ENCODE peak calls at places on chromosomes 1 and 21, in six cellular contexts. S is tibial nerve, A is thoracic aorta, U is AG09309, T is cardiac fibroblast, N is endothelial cell. X is an unnamed sample.

GRCh38 chr1:22652881-22653316 is at the start of gene C1QB:
- DNase-seq in S (peak; percentile 61), A (no peak), U (no peak), T (no peak), N (no peak), X (no peak)

GRCh38 chr1:61253059-61253735 is 170.8 kb downstream of the NFIA start:
- DNase-seq in S (peak; percentile 96), A (no peak), U (no peak), T (peak; percentile 92), N (no peak), X (no peak)

GRCh38 chr1:161260939-161261858 is 2.7 kb downstream of the PCP4L1 start:
- DNase-seq in S (no peak), A (no peak), U (no peak), T (no peak), N (no peak), X (no peak)

GRCh38 chr1:200890818-200891773 is 3.6 kb upstream of the INAVA start:
- DNase-seq in S (no peak), A (no peak), U (no peak), T (peak; percentile 56), N (peak; percentile 76), X (peak; percentile 85)

GRCh38 chr1:180144659-180145357 is 9.9 kb upstream of the QSOX1 start:
- DNase-seq in S (no peak), A (no peak), U (no peak), T (no peak), N (no peak), X (no peak)

GRCh38 chr1:181475580-181475979 is 7.7 kb upstream of the CACNA1E start:
- DNase-seq in S (no peak), A (no peak), U (no peak), T (no peak), N (no peak), X (no peak)

GRCh38 chr1:203291201-203292096 is 13.9 kb upstream of the BTG2 start:
- DNase-seq in S (no peak), A (no peak), U (no peak), T (no peak), N (no peak), X (no peak)

GRCh38 chr1:110034451-110035235 is at the start of gene STRIP1:
- DNase-seq in S (peak; percentile 93), A (peak; percentile 85), U (peak; percentile 87), T (peak; percentile 99), N (peak; percentile 88), X (peak; percentile 97)

GRCh38 chr1:89995595-89996397 is 886 bp downstream of the ZNF326 start:
- DNase-seq in S (no peak), A (no peak), U (no peak), T (peak; percentile 54), N (no peak), X (no peak)

GRCh38 chr1:197464039-197464438 is 196.0 kb downstream of the CRB1 start:
- DNase-seq in S (peak; percentile 33), A (no peak), U (peak; percentile 58), T (peak; percentile 58), N (no peak), X (no peak)

GRCh38 chr1:181318858-181319235 is 164.5 kb upstream of the CACNA1E start:
- DNase-seq in S (no peak), A (no peak), U (no peak), T (peak; percentile 25), N (no peak), X (no peak)

GRCh38 chr1:195188821-195189220 is 1419.4 kb downstream of the KCNT2 start:
- DNase-seq in S (no peak), A (no peak), U (no peak), T (no peak), N (no peak), X (no peak)

GRCh38 chr1:65990161-65990560 is 197.5 kb downstream of the PDE4B start:
- DNase-seq in S (no peak), A (no peak), U (no peak), T (no peak), N (no peak), X (no peak)

GRCh38 chr1:8589571-8589970 is 227.9 kb downstream of the RERE start:
- DNase-seq in S (no peak), A (no peak), U (no peak), T (no peak), N (no peak), X (no peak)

GRCh38 chr21:31337991-31338891 is 5.8 kb downstream of the TIAM1 start:
- DNase-seq in S (no peak), A (no peak), U (no peak), T (no peak), N (no peak), X (no peak)

GRCh38 chr1:22031214-22031962 is 21.1 kb upstream of the CDC42 start:
- DNase-seq in S (no peak), A (no peak), U (no peak), T (no peak), N (no peak), X (no peak)

GRCh38 chr1:203196371-203196770 is 9.9 kb upstream of the CHI3L1 start:
- DNase-seq in S (no peak), A (no peak), U (no peak), T (no peak), N (no peak), X (no peak)

GRCh38 chr1:167663002-167663772 is 33.2 kb downstream of the RCSD1 start:
- DNase-seq in S (no peak), A (no peak), U (no peak), T (peak; percentile 77), N (no peak), X (no peak)

GRCh38 chr1:41353744-41354143 is 7.5 kb upstream of the FOXO6 start:
- DNase-seq in S (no peak), A (no peak), U (no peak), T (no peak), N (no peak), X (peak; percentile 37)

DNA sequence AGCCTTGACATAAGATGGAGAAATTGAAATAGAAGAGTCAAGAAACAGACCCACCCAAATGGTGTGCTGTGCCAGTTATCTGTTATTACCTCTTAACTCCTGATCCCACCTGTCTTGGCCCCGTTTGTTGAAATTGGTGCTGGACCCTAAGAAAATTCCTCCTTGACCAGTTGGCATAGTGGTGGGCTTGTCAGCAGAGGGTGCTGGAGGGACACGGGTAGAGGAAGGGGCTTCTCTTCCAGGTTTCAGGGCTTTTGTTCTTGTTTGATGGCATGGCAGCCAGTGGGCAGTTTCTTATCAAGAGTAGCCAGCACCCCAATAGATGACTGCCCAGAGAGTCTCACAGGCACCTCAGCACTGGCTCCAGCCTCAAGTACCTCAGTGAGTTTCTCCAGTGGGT is 51.6 kb downstream of the PCBP3 start:
- DNase-seq in S (no peak), A (no peak), U (no peak), T (no peak), N (peak; percentile 30), X (no peak)
- TF ChIP-seq CTCF in S (no peak), A (no peak), U (no peak), T (no peak), N (no peak), X (no peak)

GRCh38 chr1:166350490-166350889 is 183.7 kb upstream of the FAM78B start:
- DNase-seq in S (no peak), A (no peak), U (no peak), T (no peak), N (no peak), X (no peak)

GRCh38 chr1:166351676-166352075 is 184.9 kb upstream of the FAM78B start:
- DNase-seq in S (no peak), A (no peak), U (no peak), T (no peak), N (no peak), X (no peak)

GRCh38 chr1:166353162-166353561 is 186.4 kb upstream of the FAM78B start:
- DNase-seq in S (no peak), A (no peak), U (no peak), T (no peak), N (no peak), X (no peak)

GRCh38 chr1:166354411-166354810 is 187.6 kb upstream of the FAM78B start:
- DNase-seq in S (no peak), A (no peak), U (no peak), T (no peak), N (no peak), X (no peak)
- TF ChIP-seq CTCF in S (no peak), A (no peak), U (no peak), T (no peak), N (no peak), X (no peak)

GRCh38 chr1:155304558-155305063 is 3.4 kb upstream of the PKLR start:
- DNase-seq in S (no peak), A (no peak), U (no peak), T (no peak), N (no peak), X (no peak)

GRCh38 chr1:155305881-155306391 is 2.7 kb upstream of the FDPS start:
- DNase-seq in S (no peak), A (no peak), U (peak; percentile 31), T (no peak), N (no peak), X (no peak)

GRCh38 chr1:155308493-155309422 is at the start of gene FDPS:
- DNase-seq in S (peak; percentile 96), A (peak; percentile 94), U (peak; percentile 95), T (peak; percentile 99), N (peak; percentile 91), X (peak; percentile 99)

GRCh38 chr1:155309423-155310021 is 856 bp downstream of the FDPS start:
- DNase-seq in S (no peak), A (no peak), U (no peak), T (peak; percentile 35), N (peak; percentile 41), X (peak; percentile 83)

DNA sequence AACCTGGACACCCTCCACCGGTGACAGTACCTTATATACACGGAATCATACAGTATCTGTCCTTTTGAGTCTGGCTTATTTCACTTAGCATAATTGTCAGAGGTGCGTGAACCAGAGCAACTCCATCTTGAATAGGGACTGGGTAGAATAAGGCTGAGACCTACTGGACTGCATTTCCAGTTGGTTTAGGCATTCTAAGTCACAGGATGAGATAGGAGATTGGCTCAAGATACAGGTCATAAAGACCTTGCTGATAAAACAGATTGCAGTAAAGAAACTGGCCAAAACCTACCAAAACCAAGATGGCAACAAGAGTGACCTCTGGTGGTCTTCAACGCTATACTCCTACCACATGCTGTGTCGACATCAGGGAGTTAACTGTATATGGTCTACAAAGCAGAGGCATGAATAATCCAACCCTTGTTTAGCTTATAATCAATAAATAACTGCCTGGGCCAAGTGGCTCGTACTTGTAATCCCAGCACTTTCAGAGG is 1.4 kb upstream of the FDPS start:
- DNase-seq in S (no peak), A (no peak), U (no peak), T (peak; percentile 70), N (no peak), X (no peak)
- TF ChIP-seq CTCF in S (no peak), A (peak; percentile 16), U (peak; percentile 37), T (peak; percentile 32), N (peak; percentile 25), X (no peak)

GRCh38 chr1:6367381-6368007 is 26.1 kb downstream of the ACOT7 start:
- DNase-seq in S (no peak), A (no peak), U (no peak), T (peak; percentile 67), N (no peak), X (no peak)
- TF ChIP-seq CTCF in S (no peak), A (no peak), U (no peak), T (no peak), N (no peak), X (no peak)

DNA sequence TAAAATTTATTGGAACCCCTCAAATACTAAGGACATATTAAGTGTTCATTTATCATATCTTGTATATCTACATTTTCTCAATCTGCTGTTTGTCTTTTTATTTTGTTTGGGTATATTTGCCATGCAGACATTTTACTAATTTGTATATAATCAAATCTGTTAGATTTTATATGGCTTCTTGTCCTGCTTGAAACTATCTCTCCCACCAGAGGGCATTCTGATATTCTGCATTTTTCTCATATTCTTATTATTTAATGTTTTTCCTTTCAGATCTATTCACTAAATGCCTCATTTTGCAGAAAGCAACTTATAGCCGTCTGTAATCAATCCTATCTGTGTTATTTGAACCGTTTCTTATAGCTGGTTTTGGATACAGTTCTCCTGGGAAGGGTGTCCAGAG is 745.5 kb downstream of the LRRIQ3 start:
- DNase-seq in S (no peak), A (no peak), U (no peak), T (no peak), N (no peak), X (no peak)
- TF ChIP-seq CTCF in S (no peak), A (no peak), U (no peak), T (no peak), N (peak; percentile 20), X (no peak)